ENCODE peak calls at places on chromosomes 11 and 22, in nine cellular contexts. One of them, this sample, is unnamed.

GRCh38 chr22:44659140-44659539 is 42.9 kb upstream of the PRR5 start:
- DNase-seq in GM13977: no peak
- DNase-seq in choroid plexus epithelial cell: peak
- DNase-seq in astrocyte: no peak
- DNase-seq in heart left ventricle: peak
- DNase-seq in HL-60: no peak
- DNase-seq in mucosa of descending colon: no peak
- DNase-seq in NB4: no peak
- DNase-seq in CD8-positive, alpha-beta T cell: no peak
- DNase-seq in this sample: no peak

GRCh38 chr11:59062602-59063529 is 23.2 kb upstream of the GLYATL1B start:
- DNase-seq in astrocyte: peak
- DNase-seq in HL-60: no peak
- DNase-seq in mucosa of descending colon: no peak
- DNase-seq in NB4: no peak
- DNase-seq in heart left ventricle: no peak
- DNase-seq in CD8-positive, alpha-beta T cell: no peak
- DNase-seq in choroid plexus epithelial cell: no peak
- DNase-seq in GM13977: no peak
- DNase-seq in this sample: no peak

GRCh38 chr22:25546751-25547150 is 17.7 kb upstream of the GRK3 start:
- DNase-seq in astrocyte: no peak
- DNase-seq in HL-60: peak
- DNase-seq in CD8-positive, alpha-beta T cell: no peak
- DNase-seq in choroid plexus epithelial cell: no peak
- DNase-seq in heart left ventricle: no peak
- DNase-seq in mucosa of descending colon: no peak
- DNase-seq in NB4: peak
- DNase-seq in GM13977: peak
- DNase-seq in this sample: no peak

GRCh38 chr22:30702856-30703255 is 8.2 kb downstream of the OSBP2 start:
- DNase-seq in heart left ventricle: no peak
- DNase-seq in CD8-positive, alpha-beta T cell: no peak
- DNase-seq in NB4: no peak
- DNase-seq in choroid plexus epithelial cell: no peak
- DNase-seq in mucosa of descending colon: no peak
- DNase-seq in astrocyte: no peak
- DNase-seq in GM13977: no peak
- DNase-seq in HL-60: no peak
- DNase-seq in this sample: no peak

GRCh38 chr11:47355283-47356128 is 3.0 kb upstream of the MYBPC3 start:
- DNase-seq in mucosa of descending colon: peak
- DNase-seq in CD8-positive, alpha-beta T cell: no peak
- DNase-seq in NB4: peak
- DNase-seq in GM13977: no peak
- DNase-seq in astrocyte: peak
- DNase-seq in heart left ventricle: peak
- DNase-seq in HL-60: peak
- DNase-seq in choroid plexus epithelial cell: peak
- DNase-seq in this sample: no peak

GRCh38 chr11:120324932-120325810 is at the start of gene TLCD5:
- DNase-seq in mucosa of descending colon: peak
- DNase-seq in NB4: no peak
- DNase-seq in CD8-positive, alpha-beta T cell: no peak
- DNase-seq in choroid plexus epithelial cell: peak
- DNase-seq in GM13977: peak
- DNase-seq in heart left ventricle: peak
- DNase-seq in astrocyte: peak
- DNase-seq in HL-60: no peak
- DNase-seq in this sample: peak

GRCh38 chr11:87038235-87038960 is 664 bp downstream of the TMEM135 start:
- DNase-seq in choroid plexus epithelial cell: peak
- DNase-seq in HL-60: no peak
- DNase-seq in astrocyte: no peak
- DNase-seq in CD8-positive, alpha-beta T cell: no peak
- DNase-seq in NB4: peak
- DNase-seq in GM13977: peak
- DNase-seq in heart left ventricle: no peak
- DNase-seq in mucosa of descending colon: no peak
- DNase-seq in this sample: no peak

GRCh38 chr11:85619497-85619896 is 7.6 kb downstream of the DLG2 start:
- DNase-seq in CD8-positive, alpha-beta T cell: no peak
- DNase-seq in heart left ventricle: no peak
- DNase-seq in NB4: no peak
- DNase-seq in GM13977: no peak
- DNase-seq in astrocyte: no peak
- DNase-seq in HL-60: no peak
- DNase-seq in mucosa of descending colon: no peak
- DNase-seq in choroid plexus epithelial cell: peak
- DNase-seq in this sample: no peak

GRCh38 chr11:75485742-75486141 is 40.0 kb downstream of the GDPD5 start:
- DNase-seq in CD8-positive, alpha-beta T cell: no peak
- DNase-seq in astrocyte: no peak
- DNase-seq in heart left ventricle: no peak
- DNase-seq in NB4: no peak
- DNase-seq in HL-60: no peak
- DNase-seq in GM13977: no peak
- DNase-seq in choroid plexus epithelial cell: no peak
- DNase-seq in mucosa of descending colon: no peak
- DNase-seq in this sample: no peak

GRCh38 chr22:32680277-32680676 is 121.2 kb upstream of the TIMP3 start:
- DNase-seq in GM13977: no peak
- DNase-seq in astrocyte: no peak
- DNase-seq in heart left ventricle: no peak
- DNase-seq in CD8-positive, alpha-beta T cell: no peak
- DNase-seq in mucosa of descending colon: no peak
- DNase-seq in choroid plexus epithelial cell: no peak
- DNase-seq in NB4: no peak
- DNase-seq in HL-60: no peak
- DNase-seq in this sample: no peak

GRCh38 chr11:128470081-128470480 is 117.3 kb downstream of the ETS1 start:
- DNase-seq in choroid plexus epithelial cell: no peak
- DNase-seq in GM13977: peak
- DNase-seq in mucosa of descending colon: no peak
- DNase-seq in CD8-positive, alpha-beta T cell: no peak
- DNase-seq in NB4: no peak
- DNase-seq in heart left ventricle: no peak
- DNase-seq in astrocyte: no peak
- DNase-seq in HL-60: no peak
- DNase-seq in this sample: no peak

GRCh38 chr11:96187779-96188624 is 155.0 kb downstream of the MAML2 start:
- DNase-seq in CD8-positive, alpha-beta T cell: no peak
- DNase-seq in choroid plexus epithelial cell: peak
- DNase-seq in HL-60: no peak
- DNase-seq in GM13977: no peak
- DNase-seq in mucosa of descending colon: no peak
- DNase-seq in astrocyte: peak
- DNase-seq in NB4: no peak
- DNase-seq in heart left ventricle: peak
- DNase-seq in this sample: no peak

GRCh38 chr11:60875366-60875720 is 8.0 kb downstream of the ZP1 start:
- DNase-seq in GM13977: no peak
- DNase-seq in CD8-positive, alpha-beta T cell: no peak
- DNase-seq in choroid plexus epithelial cell: no peak
- DNase-seq in NB4: no peak
- DNase-seq in astrocyte: no peak
- DNase-seq in mucosa of descending colon: no peak
- DNase-seq in heart left ventricle: no peak
- DNase-seq in HL-60: no peak
- DNase-seq in this sample: no peak

GRCh38 chr11:119095066-119095880 is 6.4 kb downstream of the DPAGT1 start:
- DNase-seq in CD8-positive, alpha-beta T cell: peak
- DNase-seq in choroid plexus epithelial cell: peak
- DNase-seq in HL-60: peak
- DNase-seq in mucosa of descending colon: peak
- DNase-seq in NB4: peak
- DNase-seq in GM13977: peak
- DNase-seq in heart left ventricle: peak
- DNase-seq in astrocyte: peak
- DNase-seq in this sample: peak

GRCh38 chr11:111770581-111771134 is 4.5 kb upstream of the PPP2R1B start:
- DNase-seq in mucosa of descending colon: no peak
- DNase-seq in heart left ventricle: no peak
- DNase-seq in HL-60: no peak
- DNase-seq in CD8-positive, alpha-beta T cell: no peak
- DNase-seq in astrocyte: no peak
- DNase-seq in GM13977: no peak
- DNase-seq in choroid plexus epithelial cell: no peak
- DNase-seq in NB4: no peak
- DNase-seq in this sample: no peak

DNA sequence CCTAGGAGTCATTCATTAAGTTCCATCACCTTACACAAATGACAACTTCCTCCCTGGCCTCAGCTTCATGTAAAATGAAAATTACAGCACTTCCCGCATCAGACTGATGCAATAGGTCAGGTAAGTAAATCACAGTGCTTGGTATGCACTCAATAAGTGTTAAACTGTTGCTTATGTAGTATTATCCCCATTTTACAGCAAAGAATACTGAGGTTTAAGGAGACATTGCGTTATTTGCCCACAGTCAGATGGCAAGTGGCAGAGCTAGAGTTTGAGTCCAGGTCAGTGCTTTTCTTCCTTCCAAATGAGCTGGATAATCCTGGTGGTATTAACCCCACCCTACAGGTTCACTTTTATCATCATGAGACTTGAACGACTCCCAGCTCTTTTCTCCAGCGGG is 29.7 kb downstream of the WT1 start:
- DNase-seq in NB4: no peak
- DNase-seq in heart left ventricle: no peak
- DNase-seq in GM13977: no peak
- DNase-seq in choroid plexus epithelial cell: no peak
- DNase-seq in CD8-positive, alpha-beta T cell: no peak
- DNase-seq in mucosa of descending colon: no peak
- DNase-seq in HL-60: no peak
- DNase-seq in astrocyte: no peak
- DNase-seq in this sample: no peak
- TF ChIP-seq CTCF in NB4: no peak
- TF ChIP-seq CTCF in heart left ventricle: no peak
- TF ChIP-seq CTCF in GM13977: no peak
- TF ChIP-seq CTCF in choroid plexus epithelial cell: no peak
- TF ChIP-seq CTCF in CD8-positive, alpha-beta T cell: no peak
- TF ChIP-seq CTCF in mucosa of descending colon: no peak
- TF ChIP-seq CTCF in HL-60: no peak
- TF ChIP-seq CTCF in astrocyte: no peak
- TF ChIP-seq CTCF in this sample: no peak

GRCh38 chr11:63974259-63975143 is at the start of gene COX8A:
- DNase-seq in HL-60: peak
- DNase-seq in NB4: peak
- DNase-seq in astrocyte: peak
- DNase-seq in heart left ventricle: peak
- DNase-seq in choroid plexus epithelial cell: peak
- DNase-seq in GM13977: peak
- DNase-seq in mucosa of descending colon: peak
- DNase-seq in CD8-positive, alpha-beta T cell: peak
- DNase-seq in this sample: peak
- TF ChIP-seq CTCF in HL-60: no peak
- TF ChIP-seq CTCF in NB4: no peak
- TF ChIP-seq CTCF in astrocyte: no peak
- TF ChIP-seq CTCF in heart left ventricle: no peak
- TF ChIP-seq CTCF in choroid plexus epithelial cell: peak
- TF ChIP-seq CTCF in GM13977: peak
- TF ChIP-seq CTCF in mucosa of descending colon: no peak
- TF ChIP-seq CTCF in CD8-positive, alpha-beta T cell: no peak
- TF ChIP-seq CTCF in this sample: peak

DNA sequence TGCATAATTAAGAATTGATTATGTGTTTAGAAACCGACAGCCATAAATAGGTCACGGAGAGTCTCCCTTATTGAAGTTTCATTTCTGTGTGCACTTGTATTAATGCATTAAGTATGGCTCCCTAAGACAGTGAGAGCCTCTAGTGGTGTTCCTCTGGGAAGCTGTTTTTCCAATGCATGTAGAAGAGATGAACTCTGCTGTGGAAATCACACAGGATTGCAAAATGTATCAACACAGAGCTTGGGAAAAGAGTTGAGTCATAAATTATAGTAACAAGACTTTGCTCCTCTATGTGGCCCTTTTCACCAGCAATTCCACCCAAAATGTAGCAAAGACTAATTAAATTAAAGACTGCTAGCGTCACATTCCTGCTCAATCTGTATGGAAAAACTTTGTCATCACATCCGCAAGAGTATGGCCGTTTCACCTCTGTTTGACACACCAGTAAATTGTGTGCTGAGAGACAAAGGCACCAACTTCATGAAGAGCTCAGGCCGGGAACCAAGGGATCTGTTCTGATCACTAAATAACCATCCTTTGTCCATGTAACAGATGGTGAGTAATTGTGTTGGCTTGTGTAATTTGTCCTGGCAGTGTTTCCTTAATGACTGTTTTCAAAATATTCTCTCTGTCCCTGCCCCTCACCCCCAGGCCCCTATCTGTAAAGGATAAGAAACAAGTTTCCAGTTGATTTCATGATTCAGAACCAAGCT is 209.2 kb upstream of the SORL1-AS1 start:
- DNase-seq in choroid plexus epithelial cell: peak
- DNase-seq in NB4: no peak
- DNase-seq in GM13977: no peak
- DNase-seq in mucosa of descending colon: no peak
- DNase-seq in CD8-positive, alpha-beta T cell: no peak
- DNase-seq in HL-60: no peak
- DNase-seq in astrocyte: peak
- DNase-seq in heart left ventricle: no peak
- DNase-seq in this sample: no peak
- TF ChIP-seq CTCF in choroid plexus epithelial cell: peak
- TF ChIP-seq CTCF in NB4: no peak
- TF ChIP-seq CTCF in GM13977: no peak
- TF ChIP-seq CTCF in mucosa of descending colon: no peak
- TF ChIP-seq CTCF in CD8-positive, alpha-beta T cell: no peak
- TF ChIP-seq CTCF in HL-60: no peak
- TF ChIP-seq CTCF in astrocyte: peak
- TF ChIP-seq CTCF in heart left ventricle: no peak
- TF ChIP-seq CTCF in this sample: no peak

GRCh38 chr11:25737071-25737675 is 594.8 kb upstream of the ANO3 start:
- DNase-seq in GM13977: no peak
- DNase-seq in astrocyte: no peak
- DNase-seq in CD8-positive, alpha-beta T cell: no peak
- DNase-seq in mucosa of descending colon: no peak
- DNase-seq in heart left ventricle: no peak
- DNase-seq in choroid plexus epithelial cell: no peak
- DNase-seq in HL-60: no peak
- DNase-seq in NB4: no peak
- DNase-seq in this sample: no peak

GRCh38 chr11:25734592-25735211 is 597.2 kb upstream of the ANO3 start:
- DNase-seq in choroid plexus epithelial cell: peak
- DNase-seq in heart left ventricle: no peak
- DNase-seq in NB4: peak
- DNase-seq in mucosa of descending colon: no peak
- DNase-seq in astrocyte: peak
- DNase-seq in GM13977: no peak
- DNase-seq in HL-60: no peak
- DNase-seq in CD8-positive, alpha-beta T cell: no peak
- DNase-seq in this sample: no peak

DNA sequence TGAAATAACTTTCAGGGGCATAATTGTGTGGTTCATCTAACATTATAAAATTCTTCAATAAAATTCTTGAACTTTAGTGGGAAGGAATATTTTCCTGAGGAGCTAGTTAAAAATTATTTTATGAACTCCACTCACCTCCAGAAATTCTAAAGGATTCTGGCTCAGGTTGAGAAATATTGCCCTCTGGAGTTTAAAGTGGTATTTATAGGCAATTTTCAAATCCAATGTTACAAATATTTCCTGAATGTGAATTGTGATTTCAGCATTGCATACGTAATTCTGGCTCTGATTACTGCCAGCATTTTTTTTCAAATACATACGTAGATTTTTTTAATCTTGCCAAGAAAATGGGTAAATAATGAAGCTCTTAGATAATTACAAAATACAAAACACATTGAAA is 598.2 kb upstream of the ANO3 start:
- DNase-seq in HL-60: no peak
- DNase-seq in astrocyte: no peak
- DNase-seq in heart left ventricle: no peak
- DNase-seq in mucosa of descending colon: no peak
- DNase-seq in CD8-positive, alpha-beta T cell: no peak
- DNase-seq in choroid plexus epithelial cell: peak
- DNase-seq in NB4: no peak
- DNase-seq in GM13977: no peak
- DNase-seq in this sample: no peak
- TF ChIP-seq CTCF in HL-60: no peak
- TF ChIP-seq CTCF in astrocyte: no peak
- TF ChIP-seq CTCF in heart left ventricle: no peak
- TF ChIP-seq CTCF in mucosa of descending colon: no peak
- TF ChIP-seq CTCF in CD8-positive, alpha-beta T cell: no peak
- TF ChIP-seq CTCF in choroid plexus epithelial cell: peak
- TF ChIP-seq CTCF in NB4: no peak
- TF ChIP-seq CTCF in GM13977: no peak
- TF ChIP-seq CTCF in this sample: no peak